ENCODE peak calls at places on chromosome 2, in six cellular contexts. F, S, D, V, Y and Q are unnamed samples.

GRCh38 chr2:236507393-236508085 is 62.1 kb upstream of the ACKR3 start:
- DNase-seq in S (peak; percentile 46), D (no peak), F (peak; percentile 32), Y (no peak), V (peak; percentile 71), Q (no peak)

GRCh38 chr2:157257312-157258252 is at the start of gene GALNT5:
- DNase-seq in F (peak; percentile 30), S (no peak), D (no peak), Y (no peak), V (peak; percentile 42), Q (peak; percentile 54)

GRCh38 chr2:203891474-203891873 is 23.9 kb downstream of the CTLA4 start:
- DNase-seq in V (peak; percentile 45), D (peak; percentile 66), Y (no peak), S (no peak), F (no peak), Q (no peak)

GRCh38 chr2:47606172-47606571 is 176.8 kb upstream of the MSH6 start:
- DNase-seq in F (no peak), S (no peak), D (no peak), Y (no peak), V (no peak), Q (no peak)

GRCh38 chr2:230230087-230230486 is 4.6 kb downstream of the SP140 start:
- DNase-seq in S (no peak), D (no peak), Y (no peak), V (peak; percentile 25), F (no peak), Q (no peak)

GRCh38 chr2:233444501-233444900 is 90.2 kb downstream of the DGKD start:
- DNase-seq in V (no peak), S (no peak), Y (no peak), D (no peak), F (no peak), Q (no peak)

GRCh38 chr2:207782238-207783030 is 12.7 kb upstream of the FZD5 start:
- DNase-seq in D (no peak), F (no peak), V (no peak), S (no peak), Y (peak; percentile 53), Q (no peak)

GRCh38 chr2:187422277-187422676 is 25.8 kb downstream of the CALCRL start:
- DNase-seq in V (no peak), S (no peak), F (no peak), Y (no peak), D (no peak), Q (peak; percentile 38)

GRCh38 chr2:69103495-69103894 is 90.5 kb downstream of the ANTXR1 start:
- DNase-seq in S (no peak), Y (no peak), D (no peak), V (no peak), F (no peak), Q (no peak)

GRCh38 chr2:239532859-239533258 is 132.0 kb upstream of the HDAC4 start:
- DNase-seq in S (no peak), D (no peak), V (no peak), Y (no peak), F (no peak), Q (no peak)

GRCh38 chr2:26640331-26640745 is 828 bp downstream of the CIB4 start:
- DNase-seq in F (peak; percentile 68), S (no peak), Y (no peak), D (no peak), V (peak; percentile 40), Q (peak; percentile 66)

GRCh38 chr2:25063876-25064660 is 22.2 kb downstream of the EFR3B start:
- DNase-seq in V (no peak), Y (no peak), F (no peak), S (no peak), D (peak; percentile 74), Q (no peak)